ENCODE peak calls at places on chromosomes 6 and 20, in five cellular contexts. E is GM23248, D is mesendoderm, G is Peyer's patch, N is epithelial cell of esophagus. T is an unnamed sample.

GRCh38 chr6:16481680-16482079 is 243.3 kb downstream of the GMPR start:
- DNase-seq in E (no peak), D (no peak), G (no peak), N (no peak), T (no peak)

GRCh38 chr20:23187759-23188158 is 101.6 kb upstream of the CD93 start:
- DNase-seq in E (no peak), D (no peak), G (no peak), N (peak), T (no peak)

GRCh38 chr6:3360727-3361045 is 96.2 kb downstream of the SLC22A23 start:
- DNase-seq in E (no peak), D (no peak), G (no peak), N (no peak), T (no peak)

GRCh38 chr6:137909533-137909932 is 42.5 kb downstream of the TNFAIP3 start:
- DNase-seq in E (no peak), D (no peak), G (no peak), N (no peak), T (no peak)

GRCh38 chr6:161379828-161380598 is 106.2 kb upstream of the AGPAT4 start:
- DNase-seq in E (peak), D (no peak), G (no peak), N (no peak), T (no peak)

GRCh38 chr20:4045741-4046140 is 30.4 kb upstream of the RNF24 start:
- DNase-seq in E (peak), D (peak), G (no peak), N (peak), T (no peak)

GRCh38 chr20:10783660-10784336 is 110.0 kb upstream of the JAG1 start:
- DNase-seq in E (no peak), D (peak), G (no peak), N (no peak), T (no peak)

GRCh38 chr6:5645903-5646302 is 360.8 kb downstream of the NRN1 start:
- DNase-seq in E (no peak), D (no peak), G (no peak), N (no peak), T (no peak)

GRCh38 chr6:26065952-26066380 is 21.3 kb upstream of the HFE start:
- DNase-seq in E (peak), D (peak), G (peak), N (peak), T (peak)

GRCh38 chr6:151239603-151240035 is at the start of gene AKAP12:
- DNase-seq in E (peak), D (peak), G (peak), N (peak), T (peak)

GRCh38 chr20:61565791-61566190 is 313.7 kb downstream of the CDH4 start:
- DNase-seq in E (no peak), D (no peak), G (no peak), N (no peak), T (no peak)

GRCh38 chr20:4507288-4507719 is 214.4 kb upstream of the PRND start:
- DNase-seq in E (peak), D (no peak), G (no peak), N (peak), T (no peak)

GRCh38 chr6:100446115-100446921 is 18.4 kb downstream of the SIM1 start:
- DNase-seq in E (no peak), D (peak), G (no peak), N (no peak), T (no peak)

GRCh38 chr6:1202201-1202600 is 109.7 kb upstream of the FOXQ1 start:
- DNase-seq in E (no peak), D (peak), G (no peak), N (no peak), T (no peak)

GRCh38 chr20:33570743-33571142 is 80.8 kb downstream of the CBFA2T2 start:
- DNase-seq in E (no peak), D (no peak), G (no peak), N (no peak), T (no peak)

GRCh38 chr20:22866757-22867425 is 168.2 kb upstream of the SSTR4 start:
- DNase-seq in E (peak), D (no peak), G (no peak), N (peak), T (no peak)

GRCh38 chr6:54865091-54865631 is 18.6 kb downstream of the FAM83B start:
- DNase-seq in E (no peak), D (peak), G (no peak), N (no peak), T (no peak)

GRCh38 chr6:170437719-170438401 is 115.2 kb downstream of the PSMB1 start:
- DNase-seq in E (peak), D (no peak), G (no peak), N (no peak), T (no peak)

GRCh38 chr6:125346926-125347563 is 45.3 kb upstream of the HDDC2 start:
- DNase-seq in E (no peak), D (no peak), G (no peak), N (no peak), T (no peak)

GRCh38 chr6:156658186-156658585 is 119.0 kb upstream of the ARID1B start:
- DNase-seq in E (peak), D (no peak), G (no peak), N (no peak), T (no peak)

GRCh38 chr6:125852587-125852986 is 61.8 kb downstream of the NCOA7 start:
- DNase-seq in E (no peak), D (no peak), G (no peak), N (no peak), T (no peak)

GRCh38 chr20:36404435-36404978 is 98.4 kb downstream of the DLGAP4 start:
- DNase-seq in E (no peak), D (no peak), G (no peak), N (no peak), T (no peak)

GRCh38 chr20:48139262-48140041 is 354.2 kb upstream of the SULF2 start:
- DNase-seq in E (no peak), D (no peak), G (no peak), N (peak), T (peak)

GRCh38 chr6:105900120-105900937 is 185.8 kb upstream of the PRDM1 start:
- DNase-seq in E (peak), D (peak), G (no peak), N (peak), T (no peak)

GRCh38 chr6:170182781-170183120 is 108.1 kb downstream of the DLL1 start:
- DNase-seq in E (no peak), D (no peak), G (no peak), N (no peak), T (no peak)

GRCh38 chr6:152596706-152597105 is 40.5 kb downstream of the SYNE1 start:
- DNase-seq in E (no peak), D (no peak), G (no peak), N (no peak), T (no peak)

GRCh38 chr6:81969814-81970213 is 217.3 kb upstream of the TENT5A start:
- DNase-seq in E (no peak), D (peak), G (no peak), N (no peak), T (no peak)

GRCh38 chr6:45608252-45608911 is 230.6 kb upstream of the SUPT3H start:
- DNase-seq in E (peak), D (peak), G (no peak), N (peak), T (no peak)

GRCh38 chr20:36093025-36093803 is 61.3 kb upstream of the EPB41L1 start:
- DNase-seq in E (peak), D (no peak), G (peak), N (peak), T (peak)

GRCh38 chr6:150676339-150676738 is 76.7 kb downstream of the PLEKHG1 start:
- DNase-seq in E (no peak), D (no peak), G (no peak), N (peak), T (no peak)

GRCh38 chr20:8399963-8400362 is 267.9 kb downstream of the PLCB1 start:
- DNase-seq in E (no peak), D (no peak), G (no peak), N (no peak), T (no peak)

DNA sequence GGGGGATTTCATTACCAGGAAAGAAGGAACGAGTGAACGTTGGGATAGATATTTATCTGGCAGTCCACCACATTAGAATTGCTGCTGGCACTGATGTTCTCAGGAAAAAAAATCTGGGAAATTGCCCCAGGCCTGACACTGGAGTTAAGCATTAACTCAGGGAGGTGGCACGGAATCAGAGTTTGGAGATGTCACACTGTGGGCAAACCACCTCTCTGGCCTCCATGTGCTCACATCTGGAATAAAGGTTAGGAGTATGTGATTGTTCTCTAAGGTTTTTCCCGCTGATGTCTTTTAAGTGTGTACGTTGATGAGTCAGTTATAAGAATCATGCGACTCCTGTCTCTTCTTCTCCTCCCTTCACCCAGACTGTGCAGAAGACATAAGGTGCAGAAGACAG is 7.9 kb downstream of the TGM3 start:
- DNase-seq in E (no peak), D (no peak), G (no peak), N (no peak), T (no peak)
- H3K4me3 ChIP-seq in E (no peak), D (no peak), G (no peak), N (no peak), T (no peak)

DNA sequence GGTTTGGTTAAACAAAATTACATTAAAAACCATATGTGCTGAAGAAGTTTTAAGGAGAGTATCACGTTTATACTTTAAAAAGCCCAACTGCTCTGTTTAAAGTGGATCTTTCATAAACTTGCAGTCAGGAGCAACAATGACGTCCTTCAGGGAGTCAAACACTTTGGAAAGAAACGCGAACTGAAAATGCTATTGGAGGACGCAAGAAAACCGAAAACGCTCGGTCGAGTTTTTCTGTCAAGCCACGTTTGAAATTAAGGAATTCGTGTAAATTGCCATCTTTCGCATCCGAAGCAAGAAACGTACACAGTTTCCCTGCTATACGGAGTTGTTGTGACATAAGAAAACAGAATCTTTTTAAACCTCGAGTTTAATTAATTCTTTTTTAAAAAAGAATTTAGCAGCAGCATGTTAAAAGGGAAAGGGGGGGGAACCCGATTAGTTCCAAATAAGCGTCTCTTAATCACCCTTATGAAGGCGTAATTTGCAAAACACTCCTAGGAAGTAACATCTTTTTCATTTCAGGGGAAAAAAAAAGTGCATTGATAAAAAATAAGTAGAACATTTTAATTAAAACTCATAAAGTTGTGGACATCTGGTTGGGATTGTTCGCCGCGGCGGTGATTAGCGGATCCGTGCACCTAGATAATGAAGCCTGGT is 295.3 kb downstream of the TFAP2C start:
- DNase-seq in E (no peak), D (peak), G (no peak), N (no peak), T (no peak)
- H3K4me3 ChIP-seq in E (no peak), D (no peak), G (no peak), N (no peak), T (no peak)

DNA sequence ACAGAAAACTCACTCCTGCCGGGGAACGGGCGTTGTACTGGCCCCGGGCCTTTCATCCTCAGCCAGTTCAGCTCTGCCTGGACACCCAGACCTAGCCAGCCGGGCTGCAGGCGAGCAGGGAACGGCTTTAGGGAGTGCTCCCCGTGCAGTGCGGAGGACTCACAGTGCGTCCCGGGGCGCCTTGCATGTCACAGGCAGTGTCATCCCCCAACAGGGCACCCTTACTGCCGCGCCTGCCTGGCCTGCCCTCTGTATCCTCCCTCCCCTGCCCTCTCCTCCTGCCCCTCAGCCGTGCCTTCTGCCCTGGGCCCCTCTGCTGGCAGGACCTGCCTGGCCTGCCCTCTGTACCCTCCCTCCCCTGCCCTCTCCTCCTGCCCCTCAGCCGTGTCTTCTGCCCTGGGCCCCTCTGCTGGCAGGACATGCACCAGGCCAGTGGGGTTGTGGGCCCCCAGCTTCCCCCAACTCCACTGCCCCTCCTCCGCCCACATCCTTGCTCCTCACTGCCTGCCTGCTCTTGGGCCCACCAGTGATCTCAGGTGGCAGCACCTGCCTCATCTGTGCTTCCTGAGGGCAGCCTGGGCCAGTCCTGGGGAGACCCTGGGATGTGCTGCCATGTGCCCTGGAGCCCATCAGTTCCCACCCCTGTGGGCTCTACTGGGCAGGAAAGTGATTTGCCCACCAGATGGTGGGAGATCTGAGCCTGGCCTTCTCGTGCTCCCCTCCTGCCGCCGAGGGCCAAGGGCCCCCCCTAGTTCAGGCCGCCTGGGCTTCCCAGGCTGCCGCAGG is 43.0 kb downstream of the PYGB start:
- DNase-seq in E (no peak), D (no peak), G (no peak), N (no peak), T (peak)
- H3K4me3 ChIP-seq in E (no peak), D (no peak), G (no peak), N (no peak), T (no peak)

DNA sequence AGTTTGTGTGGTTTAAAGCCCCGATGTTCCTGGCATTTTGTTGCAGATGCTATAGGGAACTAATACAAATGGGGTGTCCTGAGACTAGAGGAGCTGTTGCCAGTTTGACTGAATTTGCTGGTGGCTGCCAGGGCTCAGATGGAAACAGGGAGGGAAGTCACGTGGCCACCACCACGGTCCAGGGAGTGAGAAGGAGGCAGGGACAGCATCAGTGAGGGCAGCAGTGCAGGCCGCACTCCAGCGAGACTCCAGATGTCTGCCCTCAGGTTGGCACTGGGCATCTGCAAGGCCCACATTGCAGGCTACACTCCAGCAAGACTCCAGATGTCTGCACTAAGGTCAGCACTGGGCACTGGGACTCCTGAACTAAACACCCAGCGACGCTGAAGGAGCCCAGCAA is 86.2 kb downstream of the RAMACL start:
- DNase-seq in E (no peak), D (no peak), G (no peak), N (no peak), T (peak)
- H3K4me3 ChIP-seq in E (no peak), D (no peak), G (no peak), N (no peak), T (no peak)

GRCh38 chr6:37260063-37260843 is 2.3 kb upstream of the TMEM217 start:
- DNase-seq in E (no peak), D (no peak), G (no peak), N (no peak), T (no peak)

GRCh38 chr6:37258716-37259115 is 772 bp upstream of the TMEM217 start:
- DNase-seq in E (peak), D (no peak), G (no peak), N (no peak), T (no peak)

GRCh38 chr6:37258405-37258704 is 411 bp upstream of the TMEM217 start:
- DNase-seq in E (peak), D (no peak), G (no peak), N (no peak), T (no peak)

GRCh38 chr6:37257634-37258404 is at the start of the genes TBC1D22B and TMEM217:
- DNase-seq in E (peak), D (peak), G (peak), N (peak), T (peak)

DNA sequence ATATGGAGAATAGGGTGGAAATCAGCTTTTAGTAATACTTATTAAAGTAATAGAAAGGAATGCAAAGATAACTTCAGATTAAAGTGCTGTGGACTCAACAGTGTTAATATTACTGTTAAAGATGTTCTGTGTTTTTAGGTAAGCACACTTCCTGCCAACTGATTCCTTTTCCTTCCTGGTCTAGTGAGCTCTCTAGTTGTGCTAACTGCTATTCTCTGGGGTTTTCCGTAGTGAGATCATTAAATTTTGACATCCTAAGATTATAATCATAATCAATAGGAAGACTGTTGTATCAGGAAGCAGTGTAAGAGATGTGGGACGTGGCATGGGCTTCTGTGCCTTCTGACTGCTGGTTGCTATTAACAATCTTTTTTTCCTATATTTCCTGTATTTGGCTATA is 1.2 kb upstream of the TMEM217 start:
- DNase-seq in E (peak), D (no peak), G (no peak), N (peak), T (no peak)
- H3K4me3 ChIP-seq in E (peak), D (no peak), G (no peak), N (peak), T (no peak)

T was measured in aorta.